ENCODE peak calls at places on chromosomes 11 and 22, in seven cellular contexts. One of them, this sample, is unnamed.
A peak's percentile ranks its signal among the peaks of the same experiment; 100 is the strongest.

GRCh38 chr11:118447423-118447822 is 11.1 kb downstream of the KMT2A start:
- DNase-seq in stomach: no peak
- DNase-seq in keratinocyte: no peak
- DNase-seq in CD4-positive, alpha-beta memory T cell: no peak
- DNase-seq in small intestine: no peak
- DNase-seq in A549: no peak
- DNase-seq in IMR-90: no peak
- DNase-seq in this sample: no peak

GRCh38 chr11:2763939-2764338 is 64.1 kb upstream of the KCNQ1OT1 start:
- DNase-seq in small intestine: no peak
- DNase-seq in stomach: no peak
- DNase-seq in keratinocyte: no peak
- DNase-seq in IMR-90: no peak
- DNase-seq in A549: no peak
- DNase-seq in CD4-positive, alpha-beta memory T cell: no peak
- DNase-seq in this sample: no peak

GRCh38 chr22:31083377-31083768 is 2.3 kb downstream of the SMTN start:
- DNase-seq in A549: no peak
- DNase-seq in CD4-positive, alpha-beta memory T cell: no peak
- DNase-seq in small intestine: peak; percentile 75
- DNase-seq in stomach: peak; percentile 92
- DNase-seq in keratinocyte: no peak
- DNase-seq in IMR-90: no peak
- DNase-seq in this sample: no peak

GRCh38 chr11:94758671-94759070 is 9.5 kb upstream of the AMOTL1 start:
- DNase-seq in stomach: no peak
- DNase-seq in A549: no peak
- DNase-seq in keratinocyte: no peak
- DNase-seq in IMR-90: no peak
- DNase-seq in small intestine: no peak
- DNase-seq in CD4-positive, alpha-beta memory T cell: no peak
- DNase-seq in this sample: no peak

GRCh38 chr11:1705121-1706052 is 8.4 kb downstream of the KRTAP5-6 start:
- DNase-seq in stomach: no peak
- DNase-seq in IMR-90: no peak
- DNase-seq in small intestine: no peak
- DNase-seq in keratinocyte: no peak
- DNase-seq in A549: no peak
- DNase-seq in CD4-positive, alpha-beta memory T cell: no peak
- DNase-seq in this sample: no peak

GRCh38 chr11:17314232-17314547 is 37.4 kb upstream of the NCR3LG1 start:
- DNase-seq in stomach: no peak
- DNase-seq in CD4-positive, alpha-beta memory T cell: no peak
- DNase-seq in small intestine: no peak
- DNase-seq in A549: no peak
- DNase-seq in IMR-90: peak; percentile 94
- DNase-seq in keratinocyte: no peak
- DNase-seq in this sample: no peak

GRCh38 chr11:67055812-67056211 is 835 bp upstream of the RHOD start:
- DNase-seq in small intestine: peak; percentile 58
- DNase-seq in A549: no peak
- DNase-seq in CD4-positive, alpha-beta memory T cell: no peak
- DNase-seq in keratinocyte: no peak
- DNase-seq in stomach: peak; percentile 37
- DNase-seq in IMR-90: peak; percentile 15
- DNase-seq in this sample: no peak

GRCh38 chr11:115455606-115456005 is 48.6 kb downstream of the CADM1 start:
- DNase-seq in small intestine: no peak
- DNase-seq in A549: no peak
- DNase-seq in IMR-90: no peak
- DNase-seq in CD4-positive, alpha-beta memory T cell: no peak
- DNase-seq in stomach: no peak
- DNase-seq in keratinocyte: no peak
- DNase-seq in this sample: no peak

GRCh38 chr11:75261902-75262361 is 21.4 kb downstream of the TPBGL start:
- DNase-seq in keratinocyte: no peak
- DNase-seq in A549: no peak
- DNase-seq in IMR-90: no peak
- DNase-seq in small intestine: no peak
- DNase-seq in CD4-positive, alpha-beta memory T cell: no peak
- DNase-seq in stomach: no peak
- DNase-seq in this sample: no peak

GRCh38 chr22:46147471-46148267 is 2.7 kb upstream of the PPARA start:
- DNase-seq in small intestine: peak; percentile 73
- DNase-seq in IMR-90: no peak
- DNase-seq in keratinocyte: no peak
- DNase-seq in stomach: no peak
- DNase-seq in CD4-positive, alpha-beta memory T cell: no peak
- DNase-seq in A549: no peak
- DNase-seq in this sample: no peak

GRCh38 chr11:61888043-61888442 is 3.3 kb downstream of the FADS3 start:
- DNase-seq in A549: peak; percentile 70
- DNase-seq in IMR-90: peak; percentile 90
- DNase-seq in small intestine: no peak
- DNase-seq in CD4-positive, alpha-beta memory T cell: no peak
- DNase-seq in stomach: no peak
- DNase-seq in keratinocyte: no peak
- DNase-seq in this sample: peak; percentile 21

GRCh38 chr22:23204541-23205157 is 24.3 kb downstream of the BCR start:
- DNase-seq in stomach: peak; percentile 77
- DNase-seq in CD4-positive, alpha-beta memory T cell: no peak
- DNase-seq in keratinocyte: no peak
- DNase-seq in A549: no peak
- DNase-seq in small intestine: no peak
- DNase-seq in IMR-90: no peak
- DNase-seq in this sample: no peak

GRCh38 chr11:121141051-121141450 is 40.0 kb downstream of the TECTA start:
- DNase-seq in IMR-90: peak; percentile 4
- DNase-seq in keratinocyte: no peak
- DNase-seq in CD4-positive, alpha-beta memory T cell: no peak
- DNase-seq in stomach: no peak
- DNase-seq in A549: no peak
- DNase-seq in small intestine: no peak
- DNase-seq in this sample: no peak

GRCh38 chr22:20582520-20583361 is 75.3 kb downstream of the MED15 start:
- DNase-seq in IMR-90: no peak
- DNase-seq in A549: no peak
- DNase-seq in stomach: no peak
- DNase-seq in CD4-positive, alpha-beta memory T cell: no peak
- DNase-seq in small intestine: no peak
- DNase-seq in keratinocyte: no peak
- DNase-seq in this sample: no peak

DNA sequence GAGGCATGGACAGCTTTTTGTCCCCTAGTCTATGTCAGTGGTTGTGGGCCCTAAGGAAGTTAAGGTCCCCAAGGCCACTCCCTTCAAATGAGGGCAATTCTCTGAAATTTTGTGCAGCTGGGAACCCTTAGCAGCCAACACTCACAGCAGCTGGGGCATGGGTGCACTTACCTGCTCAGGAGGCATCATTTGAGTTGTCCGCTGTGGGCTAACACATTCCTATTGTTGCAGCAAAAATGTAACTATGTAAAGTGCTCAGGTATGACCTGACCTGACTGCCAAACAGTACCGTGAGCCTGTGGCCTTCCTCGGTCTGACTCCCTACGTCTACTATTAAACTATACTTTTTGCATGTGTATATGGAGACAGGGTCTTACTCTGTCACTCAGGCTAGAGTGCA is 5.8 kb upstream of the MRTFA start:
- DNase-seq in stomach: no peak
- DNase-seq in A549: no peak
- DNase-seq in small intestine: no peak
- DNase-seq in CD4-positive, alpha-beta memory T cell: no peak
- DNase-seq in IMR-90: no peak
- DNase-seq in keratinocyte: no peak
- DNase-seq in this sample: no peak
- H3K27ac ChIP-seq in stomach: no peak overlapping the region
- H3K27ac ChIP-seq in A549: peak overlapping the region; percentile 82
- H3K27ac ChIP-seq in small intestine: no peak overlapping the region
- H3K27ac ChIP-seq in CD4-positive, alpha-beta memory T cell: no peak overlapping the region
- H3K27ac ChIP-seq in IMR-90: no peak overlapping the region
- H3K27ac ChIP-seq in keratinocyte: no peak overlapping the region
- H3K27ac ChIP-seq in this sample: no peak overlapping the region

DNA sequence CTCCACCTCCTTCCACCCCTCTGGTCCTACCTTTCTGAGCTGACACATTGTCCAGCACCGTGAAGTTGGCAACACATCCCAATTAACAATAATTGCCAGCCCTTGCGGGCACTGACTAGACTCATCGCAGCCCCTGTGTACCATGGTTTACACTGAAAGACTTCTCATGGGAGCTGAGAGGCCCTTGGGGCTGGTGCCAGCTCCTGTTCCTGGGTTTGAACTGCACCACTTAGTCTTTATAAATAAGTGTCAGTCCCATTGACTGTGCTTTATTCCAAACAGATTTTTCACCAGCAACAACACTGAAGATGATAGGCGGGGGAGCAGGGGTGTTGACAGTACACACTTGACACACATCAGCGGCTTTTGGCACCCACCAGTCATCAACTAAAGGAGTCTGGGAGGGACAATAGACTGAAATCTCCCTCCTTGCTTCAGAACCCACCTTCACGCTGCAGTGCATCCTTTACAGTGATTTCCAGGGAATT is 447.3 kb downstream of the NTM start:
- DNase-seq in CD4-positive, alpha-beta memory T cell: no peak
- DNase-seq in keratinocyte: no peak
- DNase-seq in small intestine: no peak
- DNase-seq in stomach: no peak
- DNase-seq in IMR-90: no peak
- DNase-seq in A549: no peak
- DNase-seq in this sample: no peak
- H3K27ac ChIP-seq in CD4-positive, alpha-beta memory T cell: no peak overlapping the region
- H3K27ac ChIP-seq in keratinocyte: no peak overlapping the region
- H3K27ac ChIP-seq in small intestine: no peak overlapping the region
- H3K27ac ChIP-seq in stomach: no peak overlapping the region
- H3K27ac ChIP-seq in IMR-90: no peak overlapping the region
- H3K27ac ChIP-seq in A549: no peak overlapping the region
- H3K27ac ChIP-seq in this sample: no peak overlapping the region

DNA sequence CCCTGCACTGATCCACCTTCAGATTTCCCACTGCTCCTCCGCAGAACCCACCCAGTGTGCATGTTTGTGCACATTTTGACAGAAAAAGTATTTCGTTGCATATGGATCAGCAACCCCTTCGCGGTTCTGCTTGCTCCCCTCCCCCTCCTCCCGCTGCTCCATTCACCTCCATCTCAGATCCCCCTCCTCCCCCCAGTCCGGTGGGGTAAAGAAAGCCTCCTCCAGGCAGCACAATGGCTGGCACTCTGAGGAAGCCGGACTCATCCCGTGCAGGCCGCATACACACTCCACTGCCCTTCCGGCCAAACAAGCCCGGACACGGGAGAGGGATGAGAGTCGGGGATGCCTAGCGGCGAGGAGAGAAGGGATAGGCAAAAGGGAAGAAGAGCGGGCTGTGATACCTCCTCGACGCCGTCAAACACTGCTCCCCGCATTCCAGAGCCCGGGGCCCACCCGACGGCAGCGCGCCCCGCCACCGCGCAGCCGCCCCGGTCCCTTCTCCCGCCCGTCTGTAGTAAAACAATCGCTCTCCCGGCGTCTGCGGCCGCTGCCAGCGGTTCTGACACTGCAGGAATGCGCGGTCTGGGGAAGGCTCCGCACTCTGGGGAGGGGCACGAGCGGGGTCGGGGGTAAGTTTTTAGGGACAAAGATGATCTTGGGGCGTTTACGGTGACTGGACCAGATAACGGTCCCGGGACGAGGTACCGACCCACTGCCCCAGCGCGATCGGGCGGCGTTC is 909 bp downstream of the FEZ1 start:
- DNase-seq in keratinocyte: no peak
- DNase-seq in stomach: no peak
- DNase-seq in A549: no peak
- DNase-seq in CD4-positive, alpha-beta memory T cell: no peak
- DNase-seq in IMR-90: peak; percentile 31
- DNase-seq in small intestine: no peak
- DNase-seq in this sample: peak; percentile 51
- H3K27ac ChIP-seq in keratinocyte: peak overlapping the region; percentile 67
- H3K27ac ChIP-seq in stomach: peak overlapping the region; percentile 88
- H3K27ac ChIP-seq in A549: peak overlapping the region; percentile 4
- H3K27ac ChIP-seq in CD4-positive, alpha-beta memory T cell: no peak overlapping the region
- H3K27ac ChIP-seq in IMR-90: peak overlapping the region; percentile 83
- H3K27ac ChIP-seq in small intestine: no peak overlapping the region
- H3K27ac ChIP-seq in this sample: peak overlapping the region; percentile 98

DNA sequence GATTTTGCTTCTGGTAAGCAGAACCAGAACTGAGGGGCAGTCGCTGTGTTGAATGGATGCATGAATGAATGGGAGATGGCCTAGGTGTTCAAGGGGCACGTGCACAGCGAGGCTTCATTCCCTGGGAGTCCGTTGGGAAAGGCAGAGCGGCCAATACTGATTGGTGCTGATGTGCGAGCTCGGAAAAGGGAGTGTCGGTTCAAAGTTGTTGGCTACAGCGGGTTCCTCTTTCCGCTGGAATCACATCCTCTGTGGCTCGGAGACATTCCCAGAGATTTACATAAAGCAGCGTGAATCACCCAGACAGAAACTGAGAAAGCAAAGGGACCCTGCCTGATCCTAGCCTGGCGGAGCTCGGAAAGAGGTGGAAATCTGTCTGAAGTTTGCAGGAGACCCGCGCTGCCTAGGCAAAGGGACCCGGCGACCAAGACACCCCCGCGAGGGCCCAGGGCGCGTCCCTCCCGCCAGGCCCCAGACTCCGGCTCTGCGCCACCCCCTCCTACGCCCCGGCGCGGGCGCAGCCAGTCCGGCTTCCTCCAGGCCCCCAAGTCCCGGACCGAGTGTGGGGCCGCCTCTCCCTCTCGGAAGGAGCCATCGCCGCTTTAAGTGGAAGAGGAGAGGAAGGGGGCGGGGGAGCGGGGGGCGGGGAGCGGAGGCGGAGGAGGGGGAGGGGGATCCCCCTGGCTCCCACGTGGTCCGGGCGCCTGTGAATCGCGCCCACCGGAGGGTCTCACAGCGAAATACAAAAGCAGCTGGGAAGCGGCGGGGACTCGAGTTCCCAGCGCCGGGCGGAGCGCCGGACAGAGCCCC is at the start of gene FJX1:
- DNase-seq in CD4-positive, alpha-beta memory T cell: no peak
- DNase-seq in A549: peak; percentile 83
- DNase-seq in stomach: no peak
- DNase-seq in IMR-90: peak; percentile 95
- DNase-seq in keratinocyte: no peak
- DNase-seq in small intestine: peak; percentile 25
- DNase-seq in this sample: peak; percentile 66
- H3K27ac ChIP-seq in CD4-positive, alpha-beta memory T cell: no peak within 1 kb of the TSS
- H3K27ac ChIP-seq in A549: peak within 1 kb of the TSS; percentile 94
- H3K27ac ChIP-seq in stomach: peak within 1 kb of the TSS; percentile 80
- H3K27ac ChIP-seq in IMR-90: peak within 1 kb of the TSS; percentile 90
- H3K27ac ChIP-seq in keratinocyte: peak within 1 kb of the TSS; percentile 95
- H3K27ac ChIP-seq in small intestine: peak within 1 kb of the TSS; percentile 51
- H3K27ac ChIP-seq in this sample: peak within 1 kb of the TSS; percentile 39

GRCh38 chr11:70399681-70400112 is 1.4 kb downstream of the CTTN start:
- DNase-seq in keratinocyte: peak; percentile 69
- DNase-seq in small intestine: peak; percentile 84
- DNase-seq in IMR-90: peak; percentile 97
- DNase-seq in CD4-positive, alpha-beta memory T cell: no peak
- DNase-seq in stomach: peak; percentile 81
- DNase-seq in A549: peak; percentile 90
- DNase-seq in this sample: no peak
- H3K27ac ChIP-seq in keratinocyte: peak overlapping the region; percentile 98
- H3K27ac ChIP-seq in small intestine: peak overlapping the region; percentile 93
- H3K27ac ChIP-seq in IMR-90: peak overlapping the region; percentile 99
- H3K27ac ChIP-seq in CD4-positive, alpha-beta memory T cell: no peak overlapping the region
- H3K27ac ChIP-seq in stomach: peak overlapping the region; percentile 95
- H3K27ac ChIP-seq in A549: peak overlapping the region; percentile 100
- H3K27ac ChIP-seq in this sample: peak overlapping the region; percentile 86